ENCODE peak calls at places on chromosome 22, in five cellular contexts. I, S, E, X and L are unnamed samples. For H3K27me3, the result is how much of the 10 kb centered on the place peaks cover.

GRCh38 chr22:29727248-29727551 is 7.4 kb downstream of the CABP7 start:
- DNase-seq in I (no peak), S (peak), E (peak), X (no peak), L (no peak)

GRCh38 chr22:28029201-28029948 is 110.3 kb upstream of the PITPNB start:
- DNase-seq in I (no peak), S (no peak), E (peak), X (peak), L (no peak)

GRCh38 chr22:27382947-27383346 is 418.6 kb downstream of the MN1 start:
- DNase-seq in I (no peak), S (peak), E (no peak), X (no peak), L (no peak)

GRCh38 chr22:46551996-46552395 is 14.6 kb upstream of the CELSR1 start:
- DNase-seq in I (no peak), S (no peak), E (no peak), X (no peak), L (no peak)

GRCh38 chr22:36160499-36160942 is at the start of gene APOL3:
- DNase-seq in I (peak), S (no peak), E (peak), X (peak), L (peak)

GRCh38 chr22:30245985-30246901 is at the start of gene LIF:
- DNase-seq in I (peak), S (peak), E (peak), X (no peak), L (peak)

GRCh38 chr22:35766654-35767580 is 49.2 kb downstream of the APOL5 start:
- DNase-seq in I (no peak), S (no peak), E (peak), X (no peak), L (no peak)

GRCh38 chr22:32650553-32651345 is 150.8 kb upstream of the TIMP3 start:
- DNase-seq in I (no peak), S (no peak), E (peak), X (no peak), L (no peak)

GRCh38 chr22:36377022-36377631 is 10.6 kb downstream of the MYH9 start:
- DNase-seq in I (peak), S (no peak), E (no peak), X (no peak), L (peak)

GRCh38 chr22:45338795-45339194 is 29.1 kb downstream of the FAM118A start:
- DNase-seq in I (no peak), S (no peak), E (no peak), X (no peak), L (no peak)

GRCh38 chr22:43823911-43824665 is 12.0 kb upstream of the EFCAB6 start:
- DNase-seq in I (no peak), S (peak), E (no peak), X (no peak), L (no peak)

GRCh38 chr22:49733631-49734030 is 94.0 kb downstream of the BRD1 start:
- DNase-seq in I (no peak), S (no peak), E (no peak), X (no peak), L (no peak)

GRCh38 chr22:49103314-49104052 is 724.2 kb downstream of the BRD1 start:
- DNase-seq in I (no peak), S (no peak), E (no peak), X (no peak), L (no peak)

GRCh38 chr22:29313126-29314071 is 2.1 kb downstream of the RASL10A start:
- DNase-seq in I (no peak), S (peak), E (peak), X (no peak), L (peak)

GRCh38 chr22:30150212-30150611 is 69.9 kb downstream of the HORMAD2 start:
- DNase-seq in I (no peak), S (no peak), E (no peak), X (no peak), L (no peak)

GRCh38 chr22:35821654-35822053 is 104.0 kb downstream of the APOL5 start:
- DNase-seq in I (no peak), S (no peak), E (no peak), X (no peak), L (no peak)

GRCh38 chr22:47858773-47859306 is 1096.4 kb downstream of the TBC1D22A start:
- DNase-seq in I (no peak), S (no peak), E (no peak), X (no peak), L (no peak)
- H3K27ac ChIP-seq in I (no peak), S (no peak), E (no peak), X (no peak), L (no peak)

GRCh38 chr22:22086501-22087158 is 104.0 kb upstream of the TOP3B start:
- DNase-seq in I (no peak), S (no peak), E (no peak), X (no peak), L (no peak)

GRCh38 chr22:22088658-22089458 is 106.3 kb upstream of the TOP3B start:
- DNase-seq in I (no peak), S (no peak), E (no peak), X (no peak), L (no peak)

GRCh38 chr22:22085702-22086500 is 103.3 kb upstream of the TOP3B start:
- DNase-seq in I (no peak), S (no peak), E (no peak), X (no peak), L (no peak)

GRCh38 chr22:22089459-22090308 is 107.1 kb upstream of the TOP3B start:
- DNase-seq in I (no peak), S (no peak), E (no peak), X (no peak), L (no peak)

DNA sequence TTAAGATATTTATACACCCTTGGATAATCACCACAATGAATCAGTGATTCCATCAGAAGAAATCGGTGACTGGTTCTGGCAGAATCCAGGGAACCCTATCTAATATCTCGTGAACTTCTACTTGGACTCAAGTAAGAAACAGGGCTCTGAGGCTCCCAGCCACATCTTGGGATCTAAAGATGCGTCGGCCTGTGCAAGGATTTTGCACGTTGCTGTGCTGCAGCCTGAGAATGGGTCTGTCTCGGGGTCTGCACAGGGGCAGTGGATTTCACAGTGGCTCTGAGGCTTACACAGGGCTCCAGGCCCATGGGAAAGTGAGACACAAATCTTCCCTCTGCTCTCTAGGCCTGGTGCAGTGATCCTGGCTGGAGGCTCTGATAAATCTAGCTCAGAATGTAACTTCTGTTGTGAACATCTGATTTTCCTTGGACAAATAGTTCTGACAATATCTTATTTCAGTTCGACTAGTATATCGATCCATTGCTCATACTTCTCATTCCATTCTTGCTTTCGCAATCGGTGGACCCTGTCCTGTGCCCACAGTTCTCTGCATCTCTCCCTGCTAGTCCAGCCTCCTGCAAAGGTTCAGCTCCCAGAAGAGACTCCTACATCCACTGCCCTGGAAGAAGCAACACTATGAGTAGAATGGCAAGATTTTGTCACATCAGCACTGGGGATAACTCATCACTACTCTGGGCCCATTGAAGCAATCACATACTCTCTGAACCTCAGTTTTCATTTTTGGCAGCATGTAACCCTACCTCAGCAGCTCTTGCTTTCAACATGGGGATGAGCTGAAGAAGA is 105.5 kb upstream of the TOP3B start:
- DNase-seq in I (no peak), S (no peak), E (no peak), X (no peak), L (no peak)
- H3K27me3 ChIP-seq in I (under half), S (half or more), E (under half), X (under half), L (under half)

GRCh38 chr22:31504282-31504681 is 7.9 kb downstream of the SFI1 start:
- DNase-seq in I (no peak), S (no peak), E (no peak), X (no peak), L (no peak)
- H3K27ac ChIP-seq in I (no peak), S (no peak), E (peak), X (no peak), L (no peak)

DNA sequence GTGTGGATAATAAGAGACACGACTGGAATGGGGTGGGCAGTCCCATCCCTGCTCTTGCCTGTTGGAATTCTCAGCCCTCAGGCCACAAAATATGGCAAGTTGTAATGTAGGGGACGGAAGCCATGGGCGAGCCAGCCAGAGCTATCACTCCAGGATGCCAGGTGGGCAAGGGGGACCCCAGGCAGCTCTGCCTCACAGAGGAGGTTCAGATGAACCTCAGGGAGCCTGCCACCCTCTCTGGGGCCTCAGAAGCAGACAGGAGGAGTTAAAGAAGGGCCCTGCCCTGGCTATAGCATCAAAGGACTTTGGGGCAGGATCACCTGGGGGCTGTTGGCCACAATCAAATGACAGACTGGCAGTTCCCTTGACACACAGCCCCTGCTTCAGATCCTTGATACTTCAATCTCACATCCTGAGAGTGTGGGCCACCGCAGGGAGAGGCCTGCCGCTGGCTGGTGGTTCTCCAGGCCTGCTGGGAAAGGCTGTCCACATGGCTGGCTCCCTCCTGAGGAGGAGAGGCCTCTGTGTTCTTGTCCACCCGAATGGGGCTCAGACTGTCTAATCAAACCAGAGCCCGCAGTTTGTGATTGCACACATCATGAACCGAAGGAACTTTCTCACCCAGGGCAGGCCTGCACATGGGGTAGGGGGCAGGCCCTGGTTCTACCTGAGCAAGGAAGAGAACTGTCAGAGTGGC is 31.4 kb downstream of the IGLL1 start:
- DNase-seq in I (no peak), S (peak), E (no peak), X (no peak), L (no peak)
- H3K27me3 ChIP-seq in I (under half), S (under half), E (under half), X (under half), L (under half)

GRCh38 chr22:20298803-20299735 is 20.8 kb downstream of the DGCR6L start:
- DNase-seq in I (peak), S (peak), E (peak), X (peak), L (peak)
- H3K27ac ChIP-seq in I (peak), S (no peak), E (no peak), X (no peak), L (no peak)